ENCODE peak calls at places on chromosomes 13 and 19, in four cellular contexts. W is GM12878, V is K562, I is HL-60. T is an unnamed sample.

GRCh38 chr13:40109324-40109958 is 454.0 kb downstream of the COG6 start:
- DNase-seq in I (no peak), V (no peak), W (no peak), T (no peak)

GRCh38 chr19:7916137-7916907 is 1.7 kb downstream of the TGFBR3L start:
- DNase-seq in I (peak; percentile 64), V (no peak), W (no peak), T (no peak)

GRCh38 chr19:3024870-3025515 is 4.1 kb downstream of the TLE2 start:
- DNase-seq in V (peak; percentile 48), I (no peak), W (no peak), T (no peak)

GRCh38 chr19:40523322-40524047 is 53.2 kb upstream of the SHKBP1 start:
- DNase-seq in W (no peak), I (peak; percentile 69), V (peak; percentile 77), T (peak; percentile 53)

GRCh38 chr19:35320285-35320706 is 8.7 kb upstream of the CD22 start:
- DNase-seq in V (peak; percentile 5), W (no peak), I (peak; percentile 61), T (no peak)

GRCh38 chr13:110555601-110556223 is 5.8 kb downstream of the RAB20 start:
- DNase-seq in I (peak; percentile 93), V (no peak), W (no peak), T (no peak)

GRCh38 chr19:5154129-5154798 is 185.4 kb downstream of the KDM4B start:
- DNase-seq in V (peak; percentile 79), W (no peak), I (peak; percentile 41), T (peak; percentile 70)

GRCh38 chr13:21218351-21219043 is 42.0 kb downstream of the MRPL57 start:
- DNase-seq in W (peak; percentile 68), V (no peak), I (peak; percentile 76), T (no peak)

GRCh38 chr19:10352764-10353671 is 13.6 kb upstream of the ICAM3 start:
- DNase-seq in I (no peak), W (no peak), V (peak; percentile 38), T (no peak)

GRCh38 chr13:109198585-109198984 is 569.2 kb downstream of the MYO16 start:
- DNase-seq in W (no peak), V (no peak), I (no peak), T (no peak)

GRCh38 chr13:100887729-100888151 is 213.1 kb upstream of the TMTC4 start:
- DNase-seq in V (no peak), W (no peak), I (no peak), T (no peak)

GRCh38 chr19:18330865-18331264 is 8.0 kb upstream of the LSM4 start:
- DNase-seq in I (no peak), W (no peak), V (no peak), T (no peak)

GRCh38 chr13:74966814-74967213 is 515.2 kb downstream of the TBC1D4 start:
- DNase-seq in V (no peak), W (no peak), I (no peak), T (no peak)

GRCh38 chr13:22793598-22794134 is 387.1 kb upstream of the SGCG start:
- DNase-seq in W (no peak), V (no peak), I (no peak), T (no peak)

GRCh38 chr19:49073514-49074378 is 1.2 kb upstream of the KCNA7 start:
- DNase-seq in V (peak; percentile 84), I (peak; percentile 42), W (no peak), T (no peak)

GRCh38 chr13:107518292-107518691 is 697.0 kb downstream of the LIG4 start:
- DNase-seq in W (no peak), I (no peak), V (no peak), T (no peak)

GRCh38 chr13:74187564-74187963 is 53.4 kb upstream of the KLF12 start:
- DNase-seq in V (no peak), W (no peak), I (no peak), T (no peak)

GRCh38 chr19:5676105-5676671 is 4.1 kb downstream of the MICOS13 start:
- DNase-seq in W (no peak), V (no peak), I (no peak), T (no peak)

GRCh38 chr13:50244913-50245574 is 229.8 kb downstream of the KCNRG start:
- DNase-seq in W (peak; percentile 65), I (no peak), V (peak; percentile 51), T (no peak)

GRCh38 chr13:30143671-30144400 is 163.5 kb downstream of the KATNAL1 start:
- DNase-seq in I (no peak), W (no peak), V (no peak), T (no peak)

GRCh38 chr13:36131215-36131930 is at the start of gene DCLK1:
- DNase-seq in W (no peak), V (no peak), I (peak; percentile 20), T (no peak)

GRCh38 chr19:12695997-12696365 is 450 bp downstream of the FBXW9 start:
- DNase-seq in I (no peak), W (no peak), V (no peak), T (no peak)

GRCh38 chr19:48390188-48391099 is 907 bp downstream of the KDELR1 start:
- DNase-seq in W (no peak), I (peak; percentile 72), V (peak; percentile 79), T (peak; percentile 67)

GRCh38 chr19:28436320-28436719 is 776.6 kb downstream of the UQCRFS1 start:
- DNase-seq in V (no peak), W (no peak), I (no peak), T (no peak)

GRCh38 chr13:31094331-31095015 is 67.2 kb downstream of the HSPH1 start:
- DNase-seq in W (no peak), V (no peak), I (no peak), T (no peak)

GRCh38 chr13:53324656-53325055 is 296.0 kb downstream of the OLFM4 start:
- DNase-seq in V (no peak), I (no peak), W (no peak), T (no peak)

GRCh38 chr13:100304241-100304640 is 215.3 kb downstream of the PCCA start:
- DNase-seq in W (no peak), V (no peak), I (no peak), T (no peak)

GRCh38 chr13:35144496-35144895 is 202.4 kb downstream of the NBEA start:
- DNase-seq in W (no peak), I (no peak), V (no peak), T (no peak)

GRCh38 chr13:41562541-41563178 is 105.3 kb downstream of the RGCC start:
- DNase-seq in V (no peak), W (no peak), I (no peak), T (no peak)

GRCh38 chr13:66553391-66553790 is 676.7 kb downstream of the PCDH9 start:
- DNase-seq in I (no peak), W (no peak), V (no peak), T (no peak)

GRCh38 chr19:15304140-15304705 is 28.1 kb downstream of the BRD4 start:
- DNase-seq in W (no peak), V (no peak), I (no peak), T (no peak)

GRCh38 chr13:68736961-68737360 is 1370.7 kb upstream of the ATXN8OS start:
- DNase-seq in I (no peak), W (no peak), V (no peak), T (no peak)

GRCh38 chr19:47176071-47176626 is 45.5 kb downstream of the SAE1 start:
- DNase-seq in W (no peak), V (no peak), I (no peak), T (no peak)

GRCh38 chr13:101325423-101325822 is 90.9 kb downstream of the NALCN start:
- DNase-seq in W (no peak), I (no peak), V (no peak), T (no peak)

GRCh38 chr13:59706101-59706976 is 457.4 kb downstream of the DIAPH3 start:
- DNase-seq in I (no peak), V (no peak), W (no peak), T (no peak)

GRCh38 chr19:56660381-56661105 is 11.0 kb downstream of the ZNF835 start:
- DNase-seq in W (no peak), V (no peak), I (no peak), T (no peak)

GRCh38 chr13:50731400-50731799 is 112.1 kb downstream of the DLEU7 start:
- DNase-seq in I (no peak), W (peak; percentile 8), V (no peak), T (no peak)

DNA sequence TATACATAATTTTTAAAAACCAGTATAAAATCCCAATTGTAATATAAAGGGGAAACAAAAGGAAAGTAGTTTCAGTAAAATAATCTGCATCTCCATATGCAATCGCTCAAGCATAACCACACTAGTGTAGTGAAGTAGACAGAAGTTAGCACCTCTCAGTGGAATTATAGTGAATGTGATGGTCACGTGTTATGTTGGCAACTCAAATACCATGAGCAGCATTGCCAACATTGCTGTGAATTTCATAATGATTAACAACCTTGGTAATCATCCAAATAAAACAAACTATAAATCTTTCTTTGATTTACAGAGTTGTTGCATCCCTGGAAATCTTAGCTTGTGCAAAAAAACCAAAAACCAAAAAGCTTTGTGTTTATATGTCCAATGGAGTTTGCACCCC is 77.3 kb upstream of the SIAH3 start:
- DNase-seq in W (no peak), V (no peak), I (no peak), T (no peak)
- TF ChIP-seq SPI1 in W (no peak), V (no peak), I (no peak), T (no peak)

GRCh38 chr19:1205114-1206062 is at the start of gene STK11:
- DNase-seq in V (peak; percentile 99), I (peak; percentile 99), W (peak; percentile 83), T (peak; percentile 100)

GRCh38 chr19:1211494-1212234 is 6.1 kb downstream of the STK11 start:
- DNase-seq in I (no peak), W (no peak), V (no peak), T (no peak)

GRCh38 chr19:1206063-1206732 is 620 bp downstream of the STK11 start:
- DNase-seq in W (no peak), V (no peak), I (no peak), T (no peak)

GRCh38 chr19:1210227-1210538 is 4.6 kb downstream of the STK11 start:
- DNase-seq in V (no peak), I (no peak), W (no peak), T (no peak)

GRCh38 chr19:1206733-1207301 is 1.2 kb downstream of the STK11 start:
- DNase-seq in W (no peak), I (peak; percentile 66), V (no peak), T (peak; percentile 41)
- TF ChIP-seq SPI1 in W (no peak), I (no peak), V (no peak), T (no peak)

GRCh38 chr19:32691952-32692726 is 518 bp downstream of the NUDT19 start:
- DNase-seq in V (peak; percentile 58), I (peak; percentile 77), W (no peak), T (peak; percentile 46)
- TF ChIP-seq SPI1 in V (peak; percentile 20), I (peak; percentile 42), W (no peak), T (peak; percentile 28)

GRCh38 chr13:98390086-98390697 is 186.7 kb downstream of the STK24 start:
- DNase-seq in W (no peak), V (no peak), I (no peak), T (no peak)

GRCh38 chr13:98384739-98385138 is 192.2 kb downstream of the STK24 start:
- DNase-seq in V (no peak), I (no peak), W (no peak), T (no peak)

GRCh38 chr13:98389319-98389718 is 187.6 kb downstream of the STK24 start:
- DNase-seq in V (no peak), W (no peak), I (no peak), T (no peak)

GRCh38 chr13:98386632-98387031 is 190.3 kb downstream of the STK24 start:
- DNase-seq in W (no peak), V (no peak), I (no peak), T (no peak)

DNA sequence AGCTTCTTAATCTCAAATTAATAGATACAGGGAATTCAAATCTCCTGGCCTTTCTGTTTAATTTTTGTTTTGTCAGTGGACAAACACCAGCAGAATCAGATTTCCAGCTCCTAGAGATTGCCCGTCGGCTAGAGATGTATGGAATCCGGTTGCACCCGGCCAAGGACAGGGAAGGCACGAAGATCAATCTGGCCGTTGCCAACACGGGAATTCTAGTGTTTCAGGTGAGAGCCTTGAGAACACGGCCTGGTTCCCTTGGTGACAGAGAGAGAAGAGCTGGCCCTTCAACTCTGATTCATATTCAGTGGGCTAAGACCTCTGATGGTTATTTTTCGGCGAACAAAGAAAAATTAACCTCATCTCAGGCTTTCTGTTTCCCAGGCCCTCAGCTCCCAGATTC is 191.3 kb downstream of the STK24 start:
- DNase-seq in W (no peak), V (no peak), I (no peak), T (no peak)
- TF ChIP-seq SPI1 in W (no peak), V (no peak), I (no peak), T (no peak)

T was measured in GM12891.